ENCODE peak calls at places on chromosomes 11 and 22, in six cellular contexts. O is H1, H is IMR-90, U is H9, P is mesenchymal stem cell, M is trophoblast cell. Q is an unnamed sample.

GRCh38 chr11:17014774-17015638 is 792 bp upstream of the PLEKHA7 start:
- DNase-seq in O (peak; percentile 72), H (no peak), U (peak; percentile 70), P (peak; percentile 20), M (peak; percentile 40), Q (peak; percentile 32)

GRCh38 chr11:103681855-103682254 is 354.6 kb upstream of the DDI1 start:
- DNase-seq in O (no peak), H (no peak), U (no peak), P (no peak), M (no peak), Q (no peak)

GRCh38 chr11:2571598-2572281 is 126.9 kb downstream of the KCNQ1 start:
- DNase-seq in O (no peak), H (no peak), U (no peak), P (no peak), M (no peak), Q (no peak)

GRCh38 chr11:77879218-77879617 is 58.3 kb downstream of the AAMDC start:
- DNase-seq in O (no peak), H (peak; percentile 50), U (no peak), P (peak; percentile 30), M (no peak), Q (no peak)

GRCh38 chr11:117387992-117388765 is 60.5 kb downstream of the CEP164 start:
- DNase-seq in O (no peak), H (peak; percentile 77), U (no peak), P (peak; percentile 53), M (peak; percentile 42), Q (no peak)

GRCh38 chr11:125451400-125452124 is 44.5 kb downstream of the FEZ1 start:
- DNase-seq in O (peak; percentile 90), H (peak; percentile 25), U (peak; percentile 91), P (peak; percentile 54), M (peak; percentile 7), Q (peak; percentile 76)

GRCh38 chr22:29330753-29331152 is 15.3 kb upstream of the RASL10A start:
- DNase-seq in O (no peak), H (peak; percentile 77), U (peak; percentile 47), P (peak; percentile 77), M (no peak), Q (no peak)

GRCh38 chr11:96102664-96103068 is 178.8 kb upstream of the MTMR2 start:
- DNase-seq in O (no peak), H (peak; percentile 68), U (no peak), P (peak; percentile 57), M (peak; percentile 24), Q (no peak)

GRCh38 chr22:47498969-47499368 is 736.5 kb downstream of the TBC1D22A start:
- DNase-seq in O (no peak), H (no peak), U (no peak), P (no peak), M (no peak), Q (no peak)

GRCh38 chr22:35589736-35590079 is 27.4 kb downstream of the MB start:
- DNase-seq in O (no peak), H (no peak), U (no peak), P (no peak), M (no peak), Q (no peak)

GRCh38 chr22:38228873-38229740 is 27.3 kb downstream of the MAFF start:
- DNase-seq in O (no peak), H (peak; percentile 57), U (no peak), P (no peak), M (no peak), Q (no peak)

GRCh38 chr11:63839508-63840355 is 822 bp downstream of the MARK2 start:
- DNase-seq in O (no peak), H (no peak), U (no peak), P (peak; percentile 30), M (peak; percentile 60), Q (no peak)

GRCh38 chr11:117670443-117670842 is 126.6 kb downstream of the DSCAML1 start:
- DNase-seq in O (no peak), H (no peak), U (no peak), P (no peak), M (no peak), Q (peak; percentile 36)

GRCh38 chr22:49269371-49269770 is 558.3 kb downstream of the BRD1 start:
- DNase-seq in O (peak; percentile 63), H (no peak), U (peak; percentile 79), P (no peak), M (no peak), Q (no peak)

GRCh38 chr11:57644748-57645715 is 4.7 kb downstream of the YPEL4 start:
- DNase-seq in O (peak; percentile 93), H (peak; percentile 67), U (peak; percentile 87), P (peak; percentile 74), M (peak; percentile 87), Q (peak; percentile 85)

GRCh38 chr22:43798492-43798891 is 13.6 kb downstream of the EFCAB6 start:
- DNase-seq in O (no peak), H (peak; percentile 63), U (no peak), P (no peak), M (no peak), Q (no peak)

GRCh38 chr11:133823211-133823610 is 22.1 kb downstream of the SPATA19 start:
- DNase-seq in O (peak; percentile 27), H (no peak), U (no peak), P (no peak), M (no peak), Q (no peak)

GRCh38 chr22:17376950-17377349 is 7.7 kb downstream of the CECR2 start:
- DNase-seq in O (no peak), H (no peak), U (no peak), P (no peak), M (no peak), Q (no peak)

GRCh38 chr11:3095712-3096361 is 38.6 kb upstream of the CARS1 start:
- DNase-seq in O (peak; percentile 27), H (peak; percentile 91), U (no peak), P (peak; percentile 99), M (peak; percentile 21), Q (peak; percentile 59)

GRCh38 chr22:20130319-20130718 is 1.3 kb upstream of the ZDHHC8 start:
- DNase-seq in O (no peak), H (no peak), U (no peak), P (no peak), M (no peak), Q (no peak)

GRCh38 chr22:37932821-37933578 is 20.4 kb downstream of the C22orf23 start:
- DNase-seq in O (no peak), H (no peak), U (no peak), P (no peak), M (peak; percentile 53), Q (no peak)

GRCh38 chr11:111923351-111923788 is 4.7 kb downstream of the C11orf52 start:
- DNase-seq in O (no peak), H (peak; percentile 48), U (no peak), P (peak; percentile 66), M (peak; percentile 42), Q (no peak)

GRCh38 chr11:2378527-2379210 is 1.6 kb downstream of the CD81 start:
- DNase-seq in O (no peak), H (peak; percentile 69), U (no peak), P (peak; percentile 65), M (no peak), Q (no peak)

GRCh38 chr22:37459211-37459610 is 27.0 kb downstream of the MFNG start:
- DNase-seq in O (no peak), H (no peak), U (no peak), P (no peak), M (no peak), Q (no peak)

GRCh38 chr11:1936781-1937615 is 10.1 kb upstream of the MRPL23 start:
- DNase-seq in O (peak; percentile 49), H (no peak), U (no peak), P (no peak), M (no peak), Q (no peak)

GRCh38 chr11:20056109-20057054 is 103.9 kb downstream of the DBX1 start:
- DNase-seq in O (no peak), H (no peak), U (no peak), P (no peak), M (no peak), Q (no peak)

GRCh38 chr22:49571326-49571725 is 256.3 kb downstream of the BRD1 start:
- DNase-seq in O (peak; percentile 28), H (no peak), U (peak; percentile 9), P (no peak), M (no peak), Q (no peak)

DNA sequence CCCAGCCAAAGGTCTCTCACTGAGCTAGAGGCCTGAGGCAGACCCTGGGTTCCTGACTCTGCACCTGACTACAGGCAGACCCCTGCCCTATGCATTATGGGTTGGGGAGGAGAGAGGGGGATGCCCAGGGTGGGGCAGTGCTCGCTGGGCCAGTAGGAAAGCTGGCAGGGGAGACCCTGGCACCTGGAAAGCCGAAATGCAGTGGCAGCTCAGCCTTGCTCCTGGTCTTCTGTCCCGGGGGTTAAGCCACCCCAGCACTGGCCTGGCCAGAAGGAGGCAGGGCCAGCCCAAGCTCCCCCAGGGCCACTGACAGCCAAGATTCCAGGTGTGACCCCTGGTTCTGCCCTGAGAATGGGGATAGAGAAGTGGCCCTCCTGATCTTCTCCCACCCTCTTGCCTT is 5.4 kb downstream of the ARAP1 start:
- DNase-seq in O (peak; percentile 44), H (no peak), U (no peak), P (no peak), M (no peak), Q (no peak)
- H3K79me1 ChIP-seq in O (peaks cover 27% of the 10 kb centered on the region), H (peaks cover 75% of the 10 kb centered on the region), U (peaks cover 7% of the 10 kb centered on the region), P (peaks cover 46% of the 10 kb centered on the region), M (peaks cover 4% of the 10 kb centered on the region), Q (peaks cover 6% of the 10 kb centered on the region)

GRCh38 chr11:69081180-69081579 is 32.4 kb downstream of the TPCN2 start:
- DNase-seq in O (no peak), H (no peak), U (no peak), P (no peak), M (no peak), Q (no peak)
- H4K91ac ChIP-seq in O (no peak overlapping the region), H (no peak overlapping the region), U (no peak overlapping the region), P (no peak overlapping the region), M (no peak overlapping the region), Q (no peak overlapping the region)

GRCh38 chr22:23219787-23220484 is 39.6 kb downstream of the BCR start:
- DNase-seq in O (no peak), H (peak; percentile 61), U (no peak), P (peak; percentile 60), M (peak; percentile 55), Q (no peak)

GRCh38 chr22:23220485-23221350 is 40.4 kb downstream of the BCR start:
- DNase-seq in O (no peak), H (peak; percentile 53), U (no peak), P (no peak), M (peak; percentile 80), Q (no peak)

GRCh38 chr22:23218053-23218866 is 38.0 kb downstream of the BCR start:
- DNase-seq in O (no peak), H (no peak), U (no peak), P (no peak), M (no peak), Q (no peak)

GRCh38 chr22:23218867-23219251 is 38.5 kb downstream of the BCR start:
- DNase-seq in O (no peak), H (peak; percentile 62), U (peak; percentile 69), P (peak; percentile 83), M (no peak), Q (no peak)

DNA sequence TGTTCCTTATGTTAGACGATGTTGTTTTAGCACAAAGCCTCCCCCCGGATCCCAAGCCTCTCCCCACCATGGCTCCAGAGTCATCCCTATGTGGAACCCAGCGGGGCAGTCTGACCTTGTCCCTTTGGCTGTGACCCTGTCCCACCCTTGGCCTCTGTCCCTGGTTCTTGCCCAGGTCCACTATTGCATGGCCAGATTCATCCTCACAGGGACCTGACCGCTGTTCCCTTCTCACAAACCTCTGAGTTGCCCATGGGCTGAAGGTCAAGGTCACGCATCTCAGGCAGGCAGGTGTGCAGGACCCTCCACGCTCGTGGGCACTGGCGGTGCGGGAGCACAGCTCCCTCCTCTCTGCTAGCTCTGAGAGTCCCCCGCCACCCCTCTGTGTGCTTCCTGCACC is 39.0 kb downstream of the BCR start:
- DNase-seq in O (no peak), H (no peak), U (no peak), P (no peak), M (no peak), Q (no peak)
- H3K79me1 ChIP-seq in O (peaks cover 52% of the 10 kb centered on the region), H (peaks cover 97% of the 10 kb centered on the region), U (peaks cover 23% of the 10 kb centered on the region), P (peaks cover 51% of the 10 kb centered on the region), M (peaks cover 2% of the 10 kb centered on the region), Q (peaks cover 16% of the 10 kb centered on the region)

GRCh38 chr11:108216988-108217387 is 5.5 kb downstream of the NPAT start:
- DNase-seq in O (no peak), H (no peak), U (no peak), P (no peak), M (no peak), Q (no peak)
- H4K91ac ChIP-seq in O (no peak overlapping the region), H (no peak overlapping the region), U (no peak overlapping the region), P (peak overlapping the region; percentile 39), M (no peak overlapping the region), Q (no peak overlapping the region)